ENCODE peak calls at places on chromosome 16, in nine cellular contexts. W, K, Y, D, F, X, C, S and M are unnamed samples.
A peak's percentile ranks its signal among the peaks of the same experiment; 100 is the strongest.

GRCh38 chr16:49700222-49700927 is 155.5 kb downstream of the ZNF423 start:
- DNase-seq in Y (no peak), W (peak; percentile 81), C (peak; percentile 24), S (no peak), K (no peak), D (no peak), X (peak; percentile 89), F (peak; percentile 77), M (no peak)

GRCh38 chr16:4200000-4200780 is 41.7 kb downstream of the SRL start:
- DNase-seq in D (peak; percentile 81), S (peak; percentile 72), X (peak; percentile 89), F (peak; percentile 85), Y (peak; percentile 21), C (peak; percentile 84), K (peak; percentile 89), W (peak; percentile 72), M (peak; percentile 58)

GRCh38 chr16:28880955-28881354 is 2.7 kb downstream of the ATP2A1 start:
- DNase-seq in S (no peak), C (no peak), D (no peak), X (no peak), W (no peak), K (no peak), F (no peak), Y (no peak), M (no peak)

GRCh38 chr16:15996432-15997109 is 47.2 kb downstream of the ABCC1 start:
- DNase-seq in Y (no peak), K (peak; percentile 67), F (peak; percentile 78), W (peak; percentile 82), S (peak; percentile 94), C (peak; percentile 32), D (peak; percentile 95), X (no peak), M (no peak)

GRCh38 chr16:85862476-85863383 is 36.2 kb upstream of the IRF8 start:
- DNase-seq in C (peak; percentile 12), F (no peak), S (no peak), X (peak; percentile 66), D (no peak), K (no peak), Y (no peak), W (peak; percentile 57), M (no peak)

GRCh38 chr16:11755022-11755760 is 12.5 kb upstream of the TXNDC11 start:
- DNase-seq in C (no peak), K (no peak), F (no peak), X (no peak), Y (no peak), W (no peak), S (peak; percentile 47), D (no peak), M (no peak)

GRCh38 chr16:373020-373598 is 2.8 kb upstream of the MRPL28 start:
- DNase-seq in W (no peak), D (no peak), F (peak; percentile 66), X (no peak), S (no peak), Y (no peak), C (no peak), K (no peak), M (no peak)

GRCh38 chr16:29995911-29996772 is at the start of gene INO80E:
- DNase-seq in F (peak; percentile 99), W (peak; percentile 98), X (peak; percentile 100), S (peak; percentile 97), C (peak; percentile 99), Y (peak; percentile 99), K (peak; percentile 100), D (peak; percentile 99), M (peak; percentile 86)

GRCh38 chr16:9258423-9259051 is 167.1 kb downstream of the HAPSTR1 start:
- DNase-seq in Y (peak; percentile 71), F (no peak), K (no peak), S (peak; percentile 52), W (no peak), D (peak; percentile 15), X (no peak), C (peak; percentile 46), M (no peak)

GRCh38 chr16:31228206-31228605 is 11.3 kb upstream of the PYDC1 start:
- DNase-seq in X (no peak), Y (no peak), S (no peak), W (no peak), C (no peak), K (no peak), D (no peak), F (no peak), M (no peak)

GRCh38 chr16:59907671-59908070 is 1173.6 kb upstream of the GOT2 start:
- DNase-seq in S (no peak), K (no peak), Y (no peak), F (no peak), C (no peak), W (no peak), X (no peak), D (no peak), M (no peak)

GRCh38 chr16:72198021-72198420 is 26.1 kb upstream of the PMFBP1 start:
- DNase-seq in X (peak; percentile 73), F (peak; percentile 84), D (peak; percentile 96), K (no peak), W (peak; percentile 65), S (no peak), C (no peak), Y (no peak), M (no peak)

GRCh38 chr16:3902731-3903130 is 22.2 kb upstream of the CREBBP start:
- DNase-seq in Y (no peak), K (peak; percentile 18), C (no peak), D (no peak), W (no peak), F (peak; percentile 40), X (no peak), S (no peak), M (no peak)

GRCh38 chr16:24667244-24667764 is 62.1 kb upstream of the TNRC6A start:
- DNase-seq in Y (peak; percentile 33), K (no peak), C (no peak), F (no peak), D (no peak), S (no peak), X (no peak), W (no peak), M (no peak)

GRCh38 chr16:69131167-69131748 is 1.1 kb downstream of the CHTF8 start:
- DNase-seq in S (peak; percentile 39), C (peak; percentile 28), X (no peak), D (peak; percentile 46), Y (peak; percentile 46), W (no peak), F (no peak), K (peak; percentile 44), M (no peak)

GRCh38 chr16:69131749-69132423 is 502 bp downstream of the CHTF8 start:
- DNase-seq in C (peak; percentile 80), Y (peak; percentile 87), F (peak; percentile 90), X (peak; percentile 95), D (peak; percentile 94), K (peak; percentile 90), W (no peak), S (peak; percentile 83), M (no peak)

GRCh38 chr16:69132424-69133252 is at the start of the genes CHTF8 and UTP4:
- DNase-seq in X (peak; percentile 97), C (peak; percentile 89), K (peak; percentile 95), S (peak; percentile 88), D (peak; percentile 94), W (peak; percentile 83), Y (peak; percentile 91), F (peak; percentile 93), M (peak; percentile 35)

GRCh38 chr16:69127966-69128510 is 4.3 kb downstream of the CHTF8 start:
- DNase-seq in X (no peak), S (no peak), D (no peak), W (no peak), F (no peak), C (no peak), Y (no peak), K (peak; percentile 21), M (no peak)

GRCh38 chr16:69130461-69130860 is 1.9 kb downstream of the CHTF8 start:
- DNase-seq in W (no peak), C (no peak), K (no peak), S (no peak), X (no peak), F (no peak), Y (no peak), D (no peak), M (no peak)
- H3K4me3 ChIP-seq in W (no peak overlapping the region), C (no peak overlapping the region), K (no peak overlapping the region), S (no peak overlapping the region), X (no peak overlapping the region), F (no peak overlapping the region), Y (no peak overlapping the region), D (peak overlapping the region; percentile 99), M (no peak overlapping the region)

DNA sequence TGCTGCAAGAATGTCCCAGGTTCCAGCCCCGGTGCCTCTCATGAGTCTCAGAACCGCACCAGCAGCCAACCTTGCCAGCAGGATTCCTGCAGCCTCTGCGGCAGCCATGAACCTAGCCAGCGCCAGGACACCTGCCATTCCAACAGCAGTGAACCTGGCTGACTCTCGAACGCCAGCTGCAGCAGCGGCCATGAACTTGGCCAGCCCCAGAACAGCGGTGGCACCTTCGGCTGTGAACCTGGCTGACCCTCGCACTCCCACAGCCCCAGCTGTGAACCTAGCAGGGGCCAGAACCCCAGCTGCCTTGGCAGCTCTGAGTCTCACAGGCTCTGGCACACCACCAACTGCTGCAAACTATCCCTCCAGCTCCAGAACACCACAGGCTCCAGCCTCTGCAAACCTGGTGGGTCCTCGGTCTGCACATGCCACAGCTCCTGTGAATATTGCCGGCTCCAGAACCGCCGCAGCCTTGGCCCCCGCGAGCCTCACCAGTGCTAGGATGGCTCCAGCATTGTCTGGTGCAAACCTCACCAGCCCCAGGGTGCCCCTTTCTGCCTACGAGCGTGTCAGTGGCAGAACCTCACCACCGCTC is 9.8 kb downstream of the ELOB start:
- DNase-seq in C (no peak), F (no peak), S (no peak), K (no peak), W (no peak), X (no peak), Y (no peak), D (no peak), M (no peak)
- TF ChIP-seq CTCF in C (no peak), F (no peak), S (no peak), K (no peak), W (no peak), X (no peak), Y (no peak), D (no peak), M (no peak)

GRCh38 chr16:53369921-53370320 is 64.3 kb upstream of the RBL2 start:
- DNase-seq in K (no peak), Y (no peak), W (no peak), D (peak; percentile 53), S (peak; percentile 42), F (no peak), X (no peak), C (no peak), M (no peak)

GRCh38 chr16:53370827-53371226 is 63.4 kb upstream of the RBL2 start:
- DNase-seq in W (no peak), Y (no peak), C (no peak), D (no peak), F (no peak), K (no peak), S (no peak), X (no peak), M (no peak)

GRCh38 chr16:53378138-53378537 is 56.1 kb upstream of the RBL2 start:
- DNase-seq in W (no peak), K (no peak), Y (peak; percentile 50), S (no peak), X (no peak), F (no peak), C (no peak), D (no peak), M (no peak)

GRCh38 chr16:53372942-53373871 is 61.1 kb upstream of the RBL2 start:
- DNase-seq in S (peak; percentile 9), Y (peak; percentile 26), X (no peak), W (no peak), C (peak; percentile 90), D (peak; percentile 1), K (peak; percentile 91), F (no peak), M (peak; percentile 39)
- H3K4me3 ChIP-seq in S (peak overlapping the region; percentile 48), Y (peak overlapping the region; percentile 2), X (peak overlapping the region; percentile 34), W (no peak overlapping the region), C (peak overlapping the region; percentile 36), D (no peak overlapping the region), K (peak overlapping the region; percentile 47), F (no peak overlapping the region), M (peak overlapping the region; percentile 52)

GRCh38 chr16:27235938-27236245 is 32.6 kb downstream of the KDM8 start:
- DNase-seq in S (no peak), W (no peak), X (no peak), F (peak; percentile 68), C (no peak), K (peak; percentile 59), D (no peak), Y (no peak), M (no peak)
- TF ChIP-seq CTCF in S (no peak), W (no peak), X (no peak), F (no peak), C (no peak), K (no peak), D (no peak), Y (no peak), M (no peak)